ENCODE peak calls at places on chromosomes 2 and 18, in six cellular contexts. One of them, this sample, is unnamed.

GRCh38 chr2:95277246-95277906 is 3.1 kb downstream of the PROM2 start:
- DNase-seq in mammary epithelial cell: peak; percentile 62
- DNase-seq in tibial nerve: no peak
- DNase-seq in psoas muscle: peak; percentile 23
- DNase-seq in colonic mucosa: peak; percentile 85
- DNase-seq in RWPE1: peak; percentile 72
- DNase-seq in this sample: no peak

GRCh38 chr18:49618741-49619392 is 57.0 kb downstream of the LIPG start:
- DNase-seq in tibial nerve: no peak
- DNase-seq in colonic mucosa: peak; percentile 74
- DNase-seq in RWPE1: no peak
- DNase-seq in psoas muscle: no peak
- DNase-seq in mammary epithelial cell: no peak
- DNase-seq in this sample: no peak

GRCh38 chr2:182113334-182113733 is 127.7 kb downstream of the PPP1R1C start:
- DNase-seq in mammary epithelial cell: no peak
- DNase-seq in psoas muscle: no peak
- DNase-seq in colonic mucosa: no peak
- DNase-seq in tibial nerve: no peak
- DNase-seq in RWPE1: no peak
- DNase-seq in this sample: no peak

GRCh38 chr18:37553633-37554398 is 11.8 kb downstream of the CELF4 start:
- DNase-seq in tibial nerve: no peak
- DNase-seq in psoas muscle: no peak
- DNase-seq in RWPE1: no peak
- DNase-seq in colonic mucosa: no peak
- DNase-seq in mammary epithelial cell: no peak
- DNase-seq in this sample: no peak

GRCh38 chr2:90207454-90208058 is 1516.1 kb downstream of the RPIA start:
- DNase-seq in tibial nerve: no peak
- DNase-seq in colonic mucosa: no peak
- DNase-seq in RWPE1: peak; percentile 59
- DNase-seq in psoas muscle: no peak
- DNase-seq in mammary epithelial cell: no peak
- DNase-seq in this sample: no peak

GRCh38 chr2:10038716-10039115 is 4.6 kb upstream of the KLF11 start:
- DNase-seq in RWPE1: no peak
- DNase-seq in mammary epithelial cell: no peak
- DNase-seq in tibial nerve: no peak
- DNase-seq in colonic mucosa: no peak
- DNase-seq in psoas muscle: peak; percentile 16
- DNase-seq in this sample: no peak

GRCh38 chr2:172986040-172986439 is 89.6 kb upstream of the MAP3K20 start:
- DNase-seq in RWPE1: peak; percentile 20
- DNase-seq in psoas muscle: no peak
- DNase-seq in colonic mucosa: no peak
- DNase-seq in tibial nerve: no peak
- DNase-seq in mammary epithelial cell: peak; percentile 65
- DNase-seq in this sample: no peak

GRCh38 chr18:8117008-8117376 is 492.2 kb upstream of the RAB12 start:
- DNase-seq in RWPE1: no peak
- DNase-seq in psoas muscle: no peak
- DNase-seq in mammary epithelial cell: no peak
- DNase-seq in colonic mucosa: no peak
- DNase-seq in tibial nerve: no peak
- DNase-seq in this sample: no peak

GRCh38 chr2:215727507-215728503 is 285.5 kb downstream of the MREG start:
- DNase-seq in tibial nerve: no peak
- DNase-seq in psoas muscle: no peak
- DNase-seq in RWPE1: no peak
- DNase-seq in mammary epithelial cell: peak; percentile 83
- DNase-seq in colonic mucosa: no peak
- DNase-seq in this sample: no peak

GRCh38 chr2:137963535-137964065 is 673 bp upstream of the HNMT start:
- DNase-seq in tibial nerve: no peak
- DNase-seq in mammary epithelial cell: no peak
- DNase-seq in psoas muscle: no peak
- DNase-seq in RWPE1: no peak
- DNase-seq in colonic mucosa: no peak
- DNase-seq in this sample: no peak

GRCh38 chr18:59502222-59502898 is 143.3 kb upstream of the LMAN1 start:
- DNase-seq in RWPE1: peak; percentile 58
- DNase-seq in colonic mucosa: no peak
- DNase-seq in psoas muscle: no peak
- DNase-seq in tibial nerve: no peak
- DNase-seq in mammary epithelial cell: peak; percentile 84
- DNase-seq in this sample: peak; percentile 90

GRCh38 chr2:20168048-20168726 is 56.7 kb downstream of the SDC1 start:
- DNase-seq in RWPE1: no peak
- DNase-seq in colonic mucosa: peak; percentile 80
- DNase-seq in tibial nerve: no peak
- DNase-seq in mammary epithelial cell: no peak
- DNase-seq in psoas muscle: no peak
- DNase-seq in this sample: no peak

GRCh38 chr2:240142256-240142775 is 1.9 kb upstream of the OTOS start:
- DNase-seq in colonic mucosa: no peak
- DNase-seq in psoas muscle: peak; percentile 39
- DNase-seq in RWPE1: no peak
- DNase-seq in mammary epithelial cell: no peak
- DNase-seq in tibial nerve: no peak
- DNase-seq in this sample: no peak

GRCh38 chr18:61679836-61680235 is 213.0 kb downstream of the RNF152 start:
- DNase-seq in mammary epithelial cell: peak; percentile 2
- DNase-seq in tibial nerve: no peak
- DNase-seq in RWPE1: no peak
- DNase-seq in psoas muscle: no peak
- DNase-seq in colonic mucosa: no peak
- DNase-seq in this sample: no peak

GRCh38 chr2:176637497-176638166 is 368.4 kb downstream of the MTX2 start:
- DNase-seq in mammary epithelial cell: peak; percentile 39
- DNase-seq in tibial nerve: peak; percentile 9
- DNase-seq in RWPE1: peak; percentile 49
- DNase-seq in colonic mucosa: peak; percentile 48
- DNase-seq in psoas muscle: peak; percentile 80
- DNase-seq in this sample: no peak

GRCh38 chr2:237896507-237896892 is 37.1 kb downstream of the RAMP1 start:
- DNase-seq in tibial nerve: no peak
- DNase-seq in psoas muscle: no peak
- DNase-seq in mammary epithelial cell: no peak
- DNase-seq in colonic mucosa: no peak
- DNase-seq in RWPE1: no peak
- DNase-seq in this sample: peak; percentile 14

GRCh38 chr2:180202591-180202990 is 195.5 kb upstream of the CWC22 start:
- DNase-seq in RWPE1: no peak
- DNase-seq in mammary epithelial cell: no peak
- DNase-seq in psoas muscle: no peak
- DNase-seq in colonic mucosa: no peak
- DNase-seq in tibial nerve: no peak
- DNase-seq in this sample: no peak

GRCh38 chr2:198873771-198874501 is 583.8 kb downstream of the SATB2 start:
- DNase-seq in RWPE1: no peak
- DNase-seq in psoas muscle: no peak
- DNase-seq in colonic mucosa: no peak
- DNase-seq in mammary epithelial cell: no peak
- DNase-seq in tibial nerve: no peak
- DNase-seq in this sample: peak; percentile 50

GRCh38 chr2:97267411-97268074 is 154.6 kb downstream of the ANKRD36 start:
- DNase-seq in mammary epithelial cell: no peak
- DNase-seq in psoas muscle: peak; percentile 43
- DNase-seq in tibial nerve: peak; percentile 4
- DNase-seq in RWPE1: no peak
- DNase-seq in colonic mucosa: peak; percentile 18
- DNase-seq in this sample: no peak

GRCh38 chr18:57969824-57970223 is 74.2 kb upstream of the NEDD4L start:
- DNase-seq in mammary epithelial cell: no peak
- DNase-seq in RWPE1: no peak
- DNase-seq in colonic mucosa: no peak
- DNase-seq in psoas muscle: no peak
- DNase-seq in tibial nerve: no peak
- DNase-seq in this sample: no peak

GRCh38 chr2:118255771-118256372 is 167.6 kb downstream of the INSIG2 start:
- DNase-seq in RWPE1: no peak
- DNase-seq in psoas muscle: no peak
- DNase-seq in tibial nerve: no peak
- DNase-seq in mammary epithelial cell: no peak
- DNase-seq in colonic mucosa: no peak
- DNase-seq in this sample: no peak

GRCh38 chr2:79776461-79777146 is 263.8 kb downstream of the CTNNA2 start:
- DNase-seq in tibial nerve: no peak
- DNase-seq in psoas muscle: no peak
- DNase-seq in RWPE1: no peak
- DNase-seq in colonic mucosa: no peak
- DNase-seq in mammary epithelial cell: no peak
- DNase-seq in this sample: no peak

GRCh38 chr18:48655460-48655859 is 116.6 kb downstream of the CTIF start:
- DNase-seq in mammary epithelial cell: no peak
- DNase-seq in psoas muscle: no peak
- DNase-seq in colonic mucosa: no peak
- DNase-seq in RWPE1: no peak
- DNase-seq in tibial nerve: no peak
- DNase-seq in this sample: no peak

GRCh38 chr2:178188466-178188865 is 5.8 kb upstream of the OSBPL6 start:
- DNase-seq in RWPE1: no peak
- DNase-seq in psoas muscle: no peak
- DNase-seq in mammary epithelial cell: peak; percentile 61
- DNase-seq in colonic mucosa: no peak
- DNase-seq in tibial nerve: no peak
- DNase-seq in this sample: no peak

GRCh38 chr18:33440384-33441043 is at the start of gene CCDC178:
- DNase-seq in tibial nerve: no peak
- DNase-seq in psoas muscle: peak; percentile 50
- DNase-seq in RWPE1: no peak
- DNase-seq in colonic mucosa: no peak
- DNase-seq in mammary epithelial cell: no peak
- DNase-seq in this sample: peak; percentile 5

GRCh38 chr2:230872151-230872967 is 7.6 kb downstream of the ITM2C start:
- DNase-seq in tibial nerve: no peak
- DNase-seq in psoas muscle: no peak
- DNase-seq in mammary epithelial cell: no peak
- DNase-seq in RWPE1: no peak
- DNase-seq in colonic mucosa: no peak
- DNase-seq in this sample: no peak
- H3K27ac ChIP-seq in tibial nerve: no peak overlapping the region
- H3K27ac ChIP-seq in psoas muscle: no peak overlapping the region
- H3K27ac ChIP-seq in mammary epithelial cell: no peak overlapping the region
- H3K27ac ChIP-seq in RWPE1: no peak overlapping the region
- H3K27ac ChIP-seq in colonic mucosa: peak overlapping the region; percentile 97
- H3K27ac ChIP-seq in this sample: no peak overlapping the region

GRCh38 chr2:193581807-193582206 is 1387.1 kb upstream of the TMEFF2 start:
- DNase-seq in mammary epithelial cell: no peak
- DNase-seq in RWPE1: no peak
- DNase-seq in tibial nerve: no peak
- DNase-seq in colonic mucosa: no peak
- DNase-seq in psoas muscle: no peak
- DNase-seq in this sample: no peak

GRCh38 chr2:193580176-193580950 is 1385.6 kb upstream of the TMEFF2 start:
- DNase-seq in mammary epithelial cell: peak; percentile 3
- DNase-seq in psoas muscle: no peak
- DNase-seq in RWPE1: no peak
- DNase-seq in colonic mucosa: no peak
- DNase-seq in tibial nerve: no peak
- DNase-seq in this sample: no peak

GRCh38 chr2:193584001-193584400 is 1389.3 kb upstream of the TMEFF2 start:
- DNase-seq in RWPE1: no peak
- DNase-seq in psoas muscle: no peak
- DNase-seq in mammary epithelial cell: peak; percentile 20
- DNase-seq in colonic mucosa: no peak
- DNase-seq in tibial nerve: no peak
- DNase-seq in this sample: no peak

GRCh38 chr2:193584522-193584938 is 1389.8 kb upstream of the TMEFF2 start:
- DNase-seq in tibial nerve: no peak
- DNase-seq in colonic mucosa: no peak
- DNase-seq in mammary epithelial cell: peak; percentile 20
- DNase-seq in RWPE1: no peak
- DNase-seq in psoas muscle: no peak
- DNase-seq in this sample: peak; percentile 11
- TF ChIP-seq CTCF in tibial nerve: no peak
- TF ChIP-seq CTCF in colonic mucosa: peak; percentile 28
- TF ChIP-seq CTCF in mammary epithelial cell: peak; percentile 69
- TF ChIP-seq CTCF in RWPE1: no peak
- TF ChIP-seq CTCF in psoas muscle: no peak
- TF ChIP-seq CTCF in this sample: peak; percentile 72

DNA sequence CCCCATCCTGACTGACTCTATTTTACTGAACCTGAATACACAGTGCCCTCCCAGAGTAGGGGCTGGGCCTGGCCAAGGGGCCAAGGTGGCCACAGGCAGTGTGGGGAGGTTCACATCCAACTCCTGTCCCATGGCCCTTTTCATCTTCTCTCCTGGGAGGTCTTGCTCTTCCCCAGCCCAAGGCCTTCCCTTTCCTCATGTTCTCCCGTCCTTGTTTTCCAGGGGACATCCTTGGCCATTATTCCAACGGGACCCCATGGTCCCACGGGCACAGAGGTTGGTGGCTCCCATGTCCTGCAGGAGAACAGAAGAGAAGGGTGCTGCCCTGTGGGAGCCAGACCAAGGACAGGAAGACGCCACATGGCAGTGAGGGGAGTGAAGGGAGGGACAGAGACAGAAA is 10.4 kb downstream of the MALL start:
- DNase-seq in psoas muscle: no peak
- DNase-seq in mammary epithelial cell: no peak
- DNase-seq in tibial nerve: no peak
- DNase-seq in RWPE1: no peak
- DNase-seq in colonic mucosa: no peak
- DNase-seq in this sample: no peak
- H3K27ac ChIP-seq in psoas muscle: no peak overlapping the region
- H3K27ac ChIP-seq in mammary epithelial cell: peak overlapping the region; percentile 93
- H3K27ac ChIP-seq in tibial nerve: no peak overlapping the region
- H3K27ac ChIP-seq in RWPE1: peak overlapping the region; percentile 100
- H3K27ac ChIP-seq in colonic mucosa: peak overlapping the region; percentile 64
- H3K27ac ChIP-seq in this sample: no peak overlapping the region

DNA sequence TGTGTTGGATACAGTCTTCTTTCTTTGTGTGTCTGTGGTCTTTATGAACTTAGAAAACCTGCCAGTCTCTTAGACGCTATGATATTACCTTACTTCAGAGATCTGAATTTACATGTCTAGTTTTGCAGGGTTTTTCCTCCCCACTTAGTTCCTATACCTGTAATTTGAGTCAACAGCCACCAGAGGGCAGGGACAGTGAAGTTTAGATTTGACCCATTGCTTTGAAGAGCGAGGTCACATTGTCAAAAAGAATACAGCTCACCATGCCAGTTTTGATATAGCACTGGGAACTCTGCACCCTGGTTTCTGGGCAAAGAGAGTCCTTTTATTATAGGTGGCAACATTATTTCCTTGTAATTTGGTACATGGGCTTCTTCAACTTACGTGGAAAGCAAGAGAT is 102.3 kb downstream of the MAPK4 start:
- DNase-seq in tibial nerve: no peak
- DNase-seq in RWPE1: no peak
- DNase-seq in psoas muscle: no peak
- DNase-seq in colonic mucosa: peak; percentile 24
- DNase-seq in mammary epithelial cell: peak; percentile 5
- DNase-seq in this sample: no peak
- TF ChIP-seq CTCF in tibial nerve: no peak
- TF ChIP-seq CTCF in RWPE1: no peak
- TF ChIP-seq CTCF in psoas muscle: peak; percentile 31
- TF ChIP-seq CTCF in colonic mucosa: peak; percentile 18
- TF ChIP-seq CTCF in mammary epithelial cell: peak; percentile 46
- TF ChIP-seq CTCF in this sample: peak; percentile 50